ENCODE peak calls at places on chromosome 2, in four cellular contexts. V is GM12878, O is A549, W is K562. T is an unnamed sample.

GRCh38 chr2:41994177-41994576 is 53.6 kb upstream of the PKDCC start:
- DNase-seq in O (no peak), W (no peak), V (no peak), T (peak; percentile 24)

GRCh38 chr2:109335586-109336266 is 206.7 kb downstream of the SH3RF3 start:
- DNase-seq in V (no peak), O (no peak), W (no peak), T (peak; percentile 60)

GRCh38 chr2:209422191-209422754 is 1.6 kb upstream of the MAP2 start:
- DNase-seq in O (no peak), W (no peak), V (no peak), T (no peak)

GRCh38 chr2:17793803-17794349 is 22.4 kb upstream of the MSGN1 start:
- DNase-seq in W (no peak), O (no peak), V (no peak), T (no peak)

GRCh38 chr2:98172951-98173350 is 86.0 kb downstream of the VWA3B start:
- DNase-seq in O (no peak), V (no peak), W (no peak), T (peak; percentile 68)

GRCh38 chr2:138922973-138923563 is 142.9 kb upstream of the NXPH2 start:
- DNase-seq in V (no peak), O (peak; percentile 25), W (no peak), T (peak; percentile 36)

GRCh38 chr2:230593765-230594164 is 118.9 kb upstream of the CAB39 start:
- DNase-seq in W (no peak), V (no peak), O (no peak), T (no peak)

GRCh38 chr2:65227035-65227470 is 578 bp upstream of the ACTR2 start:
- DNase-seq in O (peak; percentile 39), V (no peak), W (peak; percentile 16), T (peak; percentile 65)

GRCh38 chr2:75896779-75897366 is 186.2 kb upstream of the GCFC2 start:
- DNase-seq in O (peak; percentile 47), W (no peak), V (no peak), T (peak; percentile 73)

GRCh38 chr2:218252509-218253247 is 8.1 kb upstream of the GPBAR1 start:
- DNase-seq in O (no peak), V (no peak), W (no peak), T (peak; percentile 44)

GRCh38 chr2:176646033-176646615 is 376.9 kb downstream of the MTX2 start:
- DNase-seq in O (no peak), W (no peak), V (no peak), T (no peak)

GRCh38 chr2:225590932-225591331 is 191.4 kb downstream of the NYAP2 start:
- DNase-seq in V (no peak), W (no peak), O (no peak), T (no peak)

GRCh38 chr2:64003239-64003638 is 16.0 kb downstream of the VPS54 start:
- DNase-seq in W (no peak), O (no peak), V (no peak), T (no peak)

GRCh38 chr2:47010176-47010575 is 94.6 kb upstream of the MCFD2 start:
- DNase-seq in V (no peak), O (no peak), W (no peak), T (no peak)

GRCh38 chr2:239298126-239298804 is 102.6 kb downstream of the HDAC4 start:
- DNase-seq in O (no peak), W (no peak), V (no peak), T (peak; percentile 90)

DNA sequence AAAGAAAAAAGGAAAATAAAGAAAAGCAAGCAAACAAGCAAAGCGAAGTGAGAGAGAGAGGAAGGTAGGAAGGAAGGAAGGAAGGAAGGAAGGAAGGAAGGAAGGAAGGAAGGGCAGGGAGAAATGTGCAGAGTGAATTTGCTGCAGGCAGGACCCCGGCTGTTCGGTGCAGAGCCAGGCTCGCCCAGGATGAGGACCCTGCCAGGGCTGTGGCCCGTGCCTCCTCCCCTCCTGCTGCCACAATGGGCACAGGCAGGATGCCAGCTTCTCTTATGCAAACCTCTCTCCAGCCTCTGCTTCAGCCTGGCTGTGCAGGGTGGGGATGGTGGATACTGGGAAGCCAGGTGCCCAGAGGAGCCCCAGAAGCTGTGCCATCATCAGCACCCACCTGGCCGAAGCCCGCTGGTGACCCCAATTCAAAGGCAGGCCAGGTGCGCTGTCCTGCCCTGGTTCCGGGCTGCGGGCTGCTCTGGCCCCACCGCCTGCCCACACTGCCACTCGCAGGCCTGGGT is 3.2 kb downstream of the GPR17 start:
- DNase-seq in V (no peak), W (no peak), O (no peak), T (no peak)
- TF ChIP-seq MYC in V (no peak), W (no peak), O (no peak), T (no peak)

GRCh38 chr2:175004980-175005832 is at the start of gene CHN1:
- DNase-seq in V (no peak), W (peak; percentile 79), O (peak; percentile 87), T (peak; percentile 79)
- TF ChIP-seq POLR2A in V (no peak), W (no peak), O (peak; percentile 75), T (no peak)

DNA sequence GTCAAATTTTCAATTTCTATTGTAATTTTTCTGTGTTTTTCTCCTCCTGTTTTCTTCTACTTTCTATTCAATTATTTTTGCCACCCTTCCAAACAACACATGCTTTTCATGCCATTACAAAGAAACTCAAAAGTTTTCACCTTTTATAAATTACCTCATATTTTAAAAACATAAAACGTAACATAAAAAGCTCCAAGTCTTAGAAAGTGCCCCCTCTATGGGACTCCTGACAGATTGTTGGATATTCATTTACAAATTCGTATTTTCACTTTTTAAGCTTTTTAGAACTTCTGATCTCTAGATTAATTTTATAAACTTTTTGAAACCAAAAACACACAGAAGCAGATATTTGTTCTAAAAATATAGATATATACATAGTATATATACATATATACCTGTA is 1.6 kb downstream of the COL5A2 start:
- DNase-seq in O (peak; percentile 32), V (no peak), W (no peak), T (no peak)
- H3K4me3 ChIP-seq in O (peak overlapping the region; percentile 66), V (no peak overlapping the region), W (no peak overlapping the region), T (no peak overlapping the region)

GRCh38 chr2:151860210-151860609 is 32.0 kb upstream of the ARL5A start:
- DNase-seq in W (no peak), V (no peak), O (no peak), T (no peak)

GRCh38 chr2:151857650-151858049 is 29.4 kb upstream of the ARL5A start:
- DNase-seq in V (no peak), W (no peak), O (no peak), T (no peak)

GRCh38 chr2:151861171-151861570 is 33.0 kb upstream of the ARL5A start:
- DNase-seq in O (no peak), W (no peak), V (no peak), T (no peak)

GRCh38 chr2:151860613-151861146 is 32.5 kb upstream of the ARL5A start:
- DNase-seq in W (no peak), V (no peak), O (no peak), T (no peak)

DNA sequence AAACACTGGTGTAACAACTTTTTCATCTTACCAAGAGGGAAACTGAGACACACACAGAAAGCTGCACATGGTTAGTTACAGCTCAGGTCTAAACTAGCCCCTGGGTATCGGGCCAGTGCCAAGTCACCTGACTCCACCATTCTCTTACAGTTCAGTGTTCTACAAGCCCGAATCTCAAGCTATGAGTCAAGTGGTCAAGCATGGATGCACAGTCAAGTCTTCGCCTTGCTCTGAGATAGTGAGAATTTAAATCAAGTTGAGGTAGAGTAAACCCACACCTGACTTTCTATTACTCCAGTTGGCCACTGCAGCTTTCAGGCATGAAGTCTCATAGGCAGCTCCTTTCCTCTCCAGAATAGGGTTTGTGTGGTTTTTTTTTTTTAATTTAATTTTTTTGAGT is 34.5 kb upstream of the ARL5A start:
- DNase-seq in V (peak; percentile 96), O (no peak), W (no peak), T (no peak)
- TF ChIP-seq MYC in V (no peak), O (no peak), W (no peak), T (no peak)

DNA sequence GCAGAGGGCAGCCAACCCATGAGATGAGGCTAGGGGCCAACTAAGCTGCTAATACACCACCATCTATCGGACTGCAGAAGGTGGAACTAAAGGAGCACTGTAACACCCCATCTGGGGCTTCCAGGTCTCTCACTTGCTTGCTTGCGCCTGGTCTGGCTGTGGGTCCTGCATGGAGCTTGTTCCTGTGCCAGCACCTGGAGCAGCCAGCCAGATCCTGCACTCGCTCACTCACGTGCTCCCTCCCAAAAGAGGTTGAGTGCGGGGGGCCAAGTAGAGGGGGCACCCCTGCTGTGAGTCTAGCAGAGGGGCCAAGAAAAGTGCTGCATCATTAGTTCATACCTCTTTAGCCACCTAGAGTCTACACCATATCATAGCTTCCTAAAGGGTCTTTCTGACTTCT is 250.9 kb downstream of the LRRTM4 start:
- DNase-seq in W (no peak), O (no peak), V (no peak), T (no peak)
- TF ChIP-seq POLR2A in W (no peak), O (no peak), V (no peak), T (no peak)

DNA sequence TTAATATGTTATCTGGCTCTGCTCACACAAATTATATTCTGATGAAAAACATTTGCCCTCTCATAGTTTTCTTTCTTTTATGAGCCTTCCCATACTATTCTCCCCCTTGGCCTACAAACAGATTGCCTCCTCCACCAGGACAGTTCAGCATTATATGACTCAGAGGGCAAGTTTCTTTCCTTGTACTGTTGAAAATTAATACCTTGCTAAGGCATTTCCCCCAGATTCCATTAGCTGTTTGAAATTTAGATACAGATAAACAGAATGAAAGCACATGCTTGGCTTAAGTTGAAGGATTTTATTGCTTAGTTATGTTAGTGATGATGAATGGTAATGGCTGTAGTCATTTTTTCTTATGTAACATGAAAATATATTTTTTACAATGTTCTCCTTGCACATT is 544.1 kb downstream of the LRRTM4 start:
- DNase-seq in O (no peak), V (no peak), W (no peak), T (no peak)
- H3K4me3 ChIP-seq in O (no peak overlapping the region), V (no peak overlapping the region), W (no peak overlapping the region), T (no peak overlapping the region)

DNA sequence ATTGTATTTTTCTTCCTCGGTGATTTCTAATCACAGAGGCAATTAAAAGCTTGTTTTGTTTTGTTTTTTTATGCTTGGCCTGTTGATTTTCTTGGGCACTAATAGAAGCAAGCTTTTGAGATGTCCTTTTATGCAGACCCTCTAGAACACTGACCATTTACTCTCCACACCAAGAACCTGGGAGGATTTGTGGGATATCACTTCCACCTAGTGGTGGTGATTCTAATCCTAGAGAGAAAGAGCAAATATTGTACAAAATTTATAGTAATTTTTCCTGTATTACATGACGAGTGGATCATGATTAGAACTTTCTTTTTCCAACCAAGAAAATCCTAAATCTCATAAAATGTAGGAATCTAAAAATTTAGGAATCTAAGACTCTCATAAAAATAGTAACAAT is 23.4 kb downstream of the NEMP2 start:
- DNase-seq in W (no peak), O (peak; percentile 56), V (no peak), T (peak; percentile 26)
- TF ChIP-seq MYC in W (no peak), O (no peak), V (no peak), T (no peak)

GRCh38 chr2:148515170-148515569 is 129.4 kb upstream of the EPC2 start:
- DNase-seq in W (no peak), V (no peak), O (no peak), T (no peak)

GRCh38 chr2:148517296-148517695 is 127.3 kb upstream of the EPC2 start:
- DNase-seq in V (no peak), O (no peak), W (no peak), T (no peak)

GRCh38 chr2:148513425-148513824 is 131.1 kb upstream of the EPC2 start:
- DNase-seq in V (no peak), O (no peak), W (no peak), T (no peak)

GRCh38 chr2:148517822-148518221 is 126.7 kb upstream of the EPC2 start:
- DNase-seq in O (no peak), V (no peak), W (no peak), T (no peak)

DNA sequence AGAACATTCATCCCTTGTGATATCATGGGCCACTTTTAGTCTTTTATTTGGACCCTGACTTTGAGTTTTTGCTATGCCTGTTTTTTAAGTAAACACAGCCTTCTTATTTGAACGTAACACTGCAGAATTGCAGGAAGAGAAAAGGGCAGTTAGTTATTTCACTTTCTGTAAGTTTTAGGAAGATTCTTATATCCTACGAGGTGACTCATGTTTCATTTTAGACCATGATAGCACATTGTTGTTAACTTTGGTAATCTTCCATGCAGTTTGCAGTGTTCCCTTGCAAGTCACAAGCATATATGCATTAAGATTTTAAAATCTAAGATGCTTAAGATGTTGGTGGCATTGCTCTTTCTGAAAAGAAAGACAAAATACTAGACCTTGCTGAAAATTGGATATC is 128.6 kb upstream of the EPC2 start:
- DNase-seq in V (no peak), W (no peak), O (no peak), T (no peak)
- TF ChIP-seq POLR2A in V (no peak), W (no peak), O (no peak), T (no peak)

T was measured in NB4.